ENCODE peak calls at places on chromosomes 1 and 21, in eight cellular contexts. F is lower leg skin; K is mucosa of gallbladder; S is ovary; V is iPS-NIHi11; P is stimulated activated CD8-positive, alpha-beta memory T cell treated with anti-CD3 and anti-CD28 coated beads, Interleukin-7, amount 100 ng/mL, for 1 hour; Q is tibial artery; H is CD4-positive, CD25-positive, alpha-beta regulatory T cell. J is an unnamed sample.

GRCh38 chr1:238107322-238107721 is 216.6 kb upstream of the ZP4 start:
- DNase-seq in F (no peak), K (no peak), S (no peak), V (no peak), P (no peak), Q (no peak), H (no peak), J (no peak)

GRCh38 chr1:2312589-2313301 is 78.6 kb downstream of the MORN1 start:
- DNase-seq in F (no peak), K (no peak), S (peak), V (no peak), P (no peak), Q (peak), H (no peak), J (no peak)

GRCh38 chr1:186225089-186225488 is 150.0 kb downstream of the TPR start:
- DNase-seq in F (no peak), K (no peak), S (no peak), V (no peak), P (no peak), Q (no peak), H (no peak), J (no peak)

GRCh38 chr1:14742181-14742980 is 143.9 kb downstream of the KAZN start:
- DNase-seq in F (peak), K (no peak), S (no peak), V (peak), P (no peak), Q (no peak), H (no peak), J (no peak)

GRCh38 chr1:246506440-246506784 is 667 bp downstream of the SMYD3 start:
- DNase-seq in F (peak), K (no peak), S (no peak), V (no peak), P (no peak), Q (no peak), H (no peak), J (no peak)

GRCh38 chr1:64515427-64515826 is 45.5 kb downstream of the CACHD1 start:
- DNase-seq in F (peak), K (peak), S (peak), V (no peak), P (no peak), Q (peak), H (no peak), J (no peak)

GRCh38 chr1:203702130-203702577 is 62.8 kb upstream of the LAX1 start:
- DNase-seq in F (peak), K (peak), S (peak), V (peak), P (peak), Q (peak), H (peak), J (peak)

GRCh38 chr1:3463891-3464648 is 9.6 kb downstream of the ARHGEF16 start:
- DNase-seq in F (no peak), K (no peak), S (no peak), V (peak), P (no peak), Q (no peak), H (no peak), J (no peak)

GRCh38 chr1:155037043-155037442 is 3.4 kb downstream of the DCST1 start:
- DNase-seq in F (no peak), K (no peak), S (no peak), V (no peak), P (no peak), Q (no peak), H (no peak), J (no peak)

GRCh38 chr21:32055305-32055704 is 182.5 kb downstream of the HUNK start:
- DNase-seq in F (no peak), K (no peak), S (no peak), V (no peak), P (no peak), Q (no peak), H (no peak), J (no peak)

GRCh38 chr1:184025242-184025675 is 12.3 kb downstream of the COLGALT2 start:
- DNase-seq in F (no peak), K (no peak), S (no peak), V (peak), P (no peak), Q (peak), H (no peak), J (no peak)

GRCh38 chr1:30242178-30242577 is 481.2 kb downstream of the MATN1 start:
- DNase-seq in F (no peak), K (no peak), S (no peak), V (no peak), P (no peak), Q (no peak), H (no peak), J (no peak)

GRCh38 chr1:215667796-215668195 is 100.7 kb downstream of the KCTD3 start:
- DNase-seq in F (no peak), K (no peak), S (no peak), V (no peak), P (no peak), Q (no peak), H (no peak), J (no peak)

GRCh38 chr1:2821970-2822620 is 20.6 kb upstream of the TTC34 start:
- DNase-seq in F (no peak), K (peak), S (peak), V (peak), P (peak), Q (no peak), H (peak), J (no peak)

GRCh38 chr21:29800051-29800450 is 139.7 kb downstream of the GRIK1 start:
- DNase-seq in F (no peak), K (no peak), S (no peak), V (no peak), P (no peak), Q (no peak), H (no peak), J (no peak)

J was measured in omental fat pad.